ENCODE peak calls at places on chromosomes 11 and 22, in five cellular contexts. One of them, this sample, is unnamed.

GRCh38 chr22:40874016-40874415 is 12.1 kb upstream of the DNAJB7 start:
- DNase-seq in fibroblast of lung: no peak
- DNase-seq in neural progenitor cell: no peak
- DNase-seq in aorta: no peak
- DNase-seq in heart right ventricle: no peak
- DNase-seq in this sample: no peak

GRCh38 chr22:36806824-36807223 is 10.0 kb downstream of the PVALB start:
- DNase-seq in fibroblast of lung: no peak
- DNase-seq in neural progenitor cell: no peak
- DNase-seq in aorta: no peak
- DNase-seq in heart right ventricle: no peak
- DNase-seq in this sample: no peak

GRCh38 chr11:8787372-8787771 is 104.8 kb downstream of the RPL27A start:
- DNase-seq in fibroblast of lung: peak; percentile 30
- DNase-seq in neural progenitor cell: no peak
- DNase-seq in aorta: no peak
- DNase-seq in heart right ventricle: no peak
- DNase-seq in this sample: no peak

GRCh38 chr11:134716582-134716981 is 304.5 kb upstream of the B3GAT1 start:
- DNase-seq in fibroblast of lung: no peak
- DNase-seq in neural progenitor cell: no peak
- DNase-seq in aorta: no peak
- DNase-seq in heart right ventricle: no peak
- DNase-seq in this sample: no peak

GRCh38 chr11:111736191-111736590 is 30.0 kb downstream of the PPP2R1B start:
- DNase-seq in fibroblast of lung: peak; percentile 90
- DNase-seq in neural progenitor cell: no peak
- DNase-seq in aorta: no peak
- DNase-seq in heart right ventricle: peak; percentile 20
- DNase-seq in this sample: no peak

GRCh38 chr11:15893080-15893492 is 463.3 kb downstream of the SOX6 start:
- DNase-seq in fibroblast of lung: peak; percentile 93
- DNase-seq in neural progenitor cell: no peak
- DNase-seq in aorta: no peak
- DNase-seq in heart right ventricle: no peak
- DNase-seq in this sample: no peak

GRCh38 chr22:37244114-37244921 is at the start of gene RAC2:
- DNase-seq in fibroblast of lung: peak; percentile 63
- DNase-seq in neural progenitor cell: peak; percentile 47
- DNase-seq in aorta: peak; percentile 88
- DNase-seq in heart right ventricle: peak; percentile 71
- DNase-seq in this sample: no peak

GRCh38 chr11:20762112-20762511 is 92.7 kb downstream of the NELL1 start:
- DNase-seq in fibroblast of lung: no peak
- DNase-seq in neural progenitor cell: peak; percentile 12
- DNase-seq in aorta: no peak
- DNase-seq in heart right ventricle: no peak
- DNase-seq in this sample: no peak

GRCh38 chr22:24466831-24467249 is 28.3 kb upstream of the UPB1 start:
- DNase-seq in fibroblast of lung: peak; percentile 77
- DNase-seq in neural progenitor cell: peak; percentile 54
- DNase-seq in aorta: peak; percentile 64
- DNase-seq in heart right ventricle: no peak
- DNase-seq in this sample: no peak

GRCh38 chr11:120184371-120184945 is 26.4 kb upstream of the OAF start:
- DNase-seq in fibroblast of lung: no peak
- DNase-seq in neural progenitor cell: no peak
- DNase-seq in aorta: no peak
- DNase-seq in heart right ventricle: peak; percentile 70
- DNase-seq in this sample: peak; percentile 73

GRCh38 chr11:1202154-1202775 is 20.6 kb upstream of the MUC5B start:
- DNase-seq in fibroblast of lung: no peak
- DNase-seq in neural progenitor cell: no peak
- DNase-seq in aorta: peak; percentile 41
- DNase-seq in heart right ventricle: peak; percentile 10
- DNase-seq in this sample: peak; percentile 60

GRCh38 chr11:113160652-113161051 is 153.7 kb upstream of the TTC12 start:
- DNase-seq in fibroblast of lung: no peak
- DNase-seq in neural progenitor cell: no peak
- DNase-seq in aorta: no peak
- DNase-seq in heart right ventricle: no peak
- DNase-seq in this sample: no peak

GRCh38 chr11:130269544-130269943 is 45.2 kb downstream of the ZBTB44 start:
- DNase-seq in fibroblast of lung: no peak
- DNase-seq in neural progenitor cell: no peak
- DNase-seq in aorta: no peak
- DNase-seq in heart right ventricle: no peak
- DNase-seq in this sample: no peak

GRCh38 chr22:45493286-45493771 is 9.4 kb upstream of the FBLN1 start:
- DNase-seq in fibroblast of lung: peak; percentile 65
- DNase-seq in neural progenitor cell: no peak
- DNase-seq in aorta: peak; percentile 66
- DNase-seq in heart right ventricle: no peak
- DNase-seq in this sample: no peak

GRCh38 chr11:67632175-67632981 is 2.6 kb upstream of the NUDT8 start:
- DNase-seq in fibroblast of lung: no peak
- DNase-seq in neural progenitor cell: no peak
- DNase-seq in aorta: no peak
- DNase-seq in heart right ventricle: peak; percentile 57
- DNase-seq in this sample: peak; percentile 65

GRCh38 chr11:131511794-131512193 is 141.4 kb downstream of the NTM start:
- DNase-seq in fibroblast of lung: no peak
- DNase-seq in neural progenitor cell: peak; percentile 72
- DNase-seq in aorta: no peak
- DNase-seq in heart right ventricle: no peak
- DNase-seq in this sample: no peak

GRCh38 chr22:44876921-44877320 is 124.5 kb downstream of the ARHGAP8 start:
- DNase-seq in fibroblast of lung: no peak
- DNase-seq in neural progenitor cell: no peak
- DNase-seq in aorta: no peak
- DNase-seq in heart right ventricle: no peak
- DNase-seq in this sample: no peak

GRCh38 chr11:34809191-34810106 is 106.7 kb downstream of the APIP start:
- DNase-seq in fibroblast of lung: peak; percentile 74
- DNase-seq in neural progenitor cell: no peak
- DNase-seq in aorta: no peak
- DNase-seq in heart right ventricle: no peak
- DNase-seq in this sample: no peak

GRCh38 chr22:21447694-21448402 is 19.3 kb upstream of the TMEM191C start:
- DNase-seq in fibroblast of lung: no peak
- DNase-seq in neural progenitor cell: peak; percentile 4
- DNase-seq in aorta: peak; percentile 29
- DNase-seq in heart right ventricle: peak; percentile 11
- DNase-seq in this sample: no peak

GRCh38 chr11:15918212-15918611 is 438.1 kb downstream of the SOX6 start:
- DNase-seq in fibroblast of lung: no peak
- DNase-seq in neural progenitor cell: peak; percentile 20
- DNase-seq in aorta: no peak
- DNase-seq in heart right ventricle: no peak
- DNase-seq in this sample: no peak

GRCh38 chr22:23398701-23399366 is 181.3 kb downstream of the IGLL1 start:
- DNase-seq in fibroblast of lung: no peak
- DNase-seq in neural progenitor cell: no peak
- DNase-seq in aorta: peak; percentile 28
- DNase-seq in heart right ventricle: no peak
- DNase-seq in this sample: no peak
- H3K27ac ChIP-seq in fibroblast of lung: no peak overlapping the region
- H3K27ac ChIP-seq in neural progenitor cell: no peak overlapping the region
- H3K27ac ChIP-seq in aorta: no peak overlapping the region
- H3K27ac ChIP-seq in heart right ventricle: no peak overlapping the region
- H3K27ac ChIP-seq in this sample: no peak overlapping the region

DNA sequence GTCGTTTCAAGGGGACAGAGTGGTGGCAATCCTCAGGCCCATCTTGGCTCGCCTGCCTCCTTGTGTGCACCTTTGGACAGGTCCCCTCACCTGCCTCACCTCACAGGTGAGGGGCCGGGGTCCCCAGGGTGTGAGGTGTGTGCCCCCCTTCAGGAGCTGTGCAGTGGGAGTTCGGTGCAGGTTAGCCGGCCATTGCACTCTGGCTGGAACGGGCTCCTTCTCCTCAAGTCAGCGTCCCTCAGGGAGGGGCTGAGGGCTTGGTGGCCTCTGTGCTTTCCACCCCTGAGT is 269.1 kb downstream of the TBC1D22A start:
- DNase-seq in fibroblast of lung: no peak
- DNase-seq in neural progenitor cell: no peak
- DNase-seq in aorta: peak; percentile 32
- DNase-seq in heart right ventricle: no peak
- DNase-seq in this sample: no peak
- H3K27ac ChIP-seq in fibroblast of lung: no peak overlapping the region
- H3K27ac ChIP-seq in neural progenitor cell: no peak overlapping the region
- H3K27ac ChIP-seq in aorta: no peak overlapping the region
- H3K27ac ChIP-seq in heart right ventricle: no peak overlapping the region
- H3K27ac ChIP-seq in this sample: no peak overlapping the region

DNA sequence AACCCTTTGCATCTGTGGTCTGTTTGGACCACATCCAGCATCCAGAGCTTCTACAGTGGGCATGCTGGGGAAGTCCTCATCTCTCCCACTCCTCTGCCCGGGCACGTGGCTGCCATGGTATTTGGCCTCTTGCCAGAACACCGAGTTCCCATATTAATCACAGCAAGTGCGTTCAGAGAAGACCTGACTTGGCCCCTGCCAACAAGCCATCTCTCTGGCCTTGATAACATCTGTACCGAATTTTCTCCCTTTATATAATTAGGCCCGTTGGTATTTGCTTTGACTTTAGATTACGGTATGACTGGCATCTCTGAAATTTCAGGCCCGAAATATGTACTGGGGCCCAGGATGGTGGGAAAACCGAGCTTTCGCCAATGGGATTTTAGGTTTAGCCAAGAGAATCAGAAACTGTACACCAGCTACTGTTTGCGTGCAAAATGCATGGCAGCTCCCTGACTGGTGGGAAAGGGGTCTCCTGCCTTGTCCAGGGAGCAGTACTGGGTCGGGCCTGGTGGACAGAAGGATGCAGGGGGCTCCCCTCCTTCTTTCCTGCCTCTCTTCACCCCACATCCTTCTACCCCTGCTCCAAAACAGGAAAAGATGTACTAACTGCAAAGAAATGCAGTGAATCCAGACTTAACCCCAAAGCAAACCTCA is 90.1 kb downstream of the MICAL2 start:
- DNase-seq in fibroblast of lung: peak; percentile 88
- DNase-seq in neural progenitor cell: no peak
- DNase-seq in aorta: peak; percentile 83
- DNase-seq in heart right ventricle: no peak
- DNase-seq in this sample: peak; percentile 96
- H3K27ac ChIP-seq in fibroblast of lung: peak overlapping the region; percentile 71
- H3K27ac ChIP-seq in neural progenitor cell: no peak overlapping the region
- H3K27ac ChIP-seq in aorta: peak overlapping the region; percentile 95
- H3K27ac ChIP-seq in heart right ventricle: peak overlapping the region; percentile 66
- H3K27ac ChIP-seq in this sample: peak overlapping the region; percentile 95

GRCh38 chr22:35445933-35446332 is 46.0 kb downstream of the MCM5 start:
- DNase-seq in fibroblast of lung: no peak
- DNase-seq in neural progenitor cell: no peak
- DNase-seq in aorta: no peak
- DNase-seq in heart right ventricle: no peak
- DNase-seq in this sample: no peak
- H3K27ac ChIP-seq in fibroblast of lung: no peak overlapping the region
- H3K27ac ChIP-seq in neural progenitor cell: no peak overlapping the region
- H3K27ac ChIP-seq in aorta: no peak overlapping the region
- H3K27ac ChIP-seq in heart right ventricle: no peak overlapping the region
- H3K27ac ChIP-seq in this sample: no peak overlapping the region

GRCh38 chr11:69674886-69675714 is at the start of gene LTO1:
- DNase-seq in fibroblast of lung: peak; percentile 92
- DNase-seq in neural progenitor cell: peak; percentile 96
- DNase-seq in aorta: peak; percentile 97
- DNase-seq in heart right ventricle: peak; percentile 98
- DNase-seq in this sample: peak; percentile 95
- H3K27ac ChIP-seq in fibroblast of lung: peak within 1 kb of the TSS; percentile 99
- H3K27ac ChIP-seq in neural progenitor cell: no peak within 1 kb of the TSS
- H3K27ac ChIP-seq in aorta: no peak within 1 kb of the TSS
- H3K27ac ChIP-seq in heart right ventricle: peak within 1 kb of the TSS; percentile 27
- H3K27ac ChIP-seq in this sample: peak within 1 kb of the TSS; percentile 76

GRCh38 chr22:34845391-34845790 is 220.6 kb upstream of the ISX start:
- DNase-seq in fibroblast of lung: peak; percentile 1
- DNase-seq in neural progenitor cell: no peak
- DNase-seq in aorta: no peak
- DNase-seq in heart right ventricle: no peak
- DNase-seq in this sample: no peak
- H3K27ac ChIP-seq in fibroblast of lung: no peak overlapping the region
- H3K27ac ChIP-seq in neural progenitor cell: no peak overlapping the region
- H3K27ac ChIP-seq in aorta: no peak overlapping the region
- H3K27ac ChIP-seq in heart right ventricle: no peak overlapping the region
- H3K27ac ChIP-seq in this sample: no peak overlapping the region